ENCODE peak calls at places on chromosomes 7 and 10, in four cellular contexts. F, H, I and T are unnamed samples.

GRCh38 chr10:94334857-94335256 is 27.9 kb downstream of the NOC3L start:
- DNase-seq in F (no peak), I (no peak), H (no peak), T (no peak)

GRCh38 chr7:77352688-77353406 is 63.3 kb downstream of the GSAP start:
- DNase-seq in H (no peak), I (no peak), F (no peak), T (no peak)

GRCh38 chr10:103053659-103054581 is 135.8 kb downstream of the CNNM2 start:
- DNase-seq in I (peak), F (peak), H (peak), T (no peak)

GRCh38 chr7:144483189-144483588 is 79.7 kb upstream of the NOBOX start:
- DNase-seq in I (no peak), F (no peak), H (no peak), T (no peak)

GRCh38 chr7:36272567-36273269 is 116.9 kb upstream of the ANLN start:
- DNase-seq in H (no peak), I (no peak), F (no peak), T (no peak)

GRCh38 chr10:119340893-119341235 is 133.5 kb downstream of the GRK5 start:
- DNase-seq in I (no peak), F (no peak), H (no peak), T (no peak)

GRCh38 chr7:43725251-43725650 is 4.1 kb downstream of the COA1 start:
- DNase-seq in H (no peak), I (no peak), F (no peak), T (no peak)

GRCh38 chr7:68314208-68314607 is 1284.1 kb upstream of the AUTS2 start:
- DNase-seq in F (no peak), I (no peak), H (no peak), T (no peak)

GRCh38 chr10:67280405-67280804 is 354.6 kb downstream of the LRRTM3 start:
- DNase-seq in I (no peak), F (no peak), H (no peak), T (no peak)

GRCh38 chr7:36972140-36972518 is 247.8 kb upstream of the AOAH start:
- DNase-seq in H (peak), I (no peak), F (no peak), T (no peak)

GRCh38 chr10:72764151-72764550 is 72.2 kb downstream of the MCU start:
- DNase-seq in F (no peak), I (no peak), H (peak), T (peak)

GRCh38 chr7:30598121-30598876 is 3.6 kb downstream of the GARS1 start:
- DNase-seq in H (peak), I (no peak), F (no peak), T (no peak)

GRCh38 chr7:151058766-151059361 is 525 bp upstream of the SLC4A2 start:
- DNase-seq in H (peak), F (no peak), I (no peak), T (peak)

GRCh38 chr7:41695661-41696322 is 7.1 kb downstream of the INHBA start:
- DNase-seq in F (no peak), H (no peak), I (no peak), T (no peak)

GRCh38 chr7:157041004-157041403 is 30.5 kb upstream of the MNX1 start:
- DNase-seq in H (no peak), F (no peak), I (no peak), T (no peak)

GRCh38 chr7:18799899-18800298 is 304.4 kb downstream of the HDAC9 start:
- DNase-seq in I (no peak), F (no peak), H (no peak), T (no peak)

GRCh38 chr7:127920787-127921438 is 110.3 kb downstream of the LRRC4 start:
- DNase-seq in F (no peak), I (no peak), H (peak), T (no peak)